ENCODE peak calls at places on chromosomes 16 and 17, in ten cellular contexts. L is Peyer's patch, D is progenitor cell of endocrine pancreas, K is GM10248, N is heart left ventricle, R is GM13976, I is WTC11, V is neural progenitor cell, F is PC-3, G is A673. A is an unnamed sample.

GRCh38 chr17:63446981-63447687 is 1.0 kb upstream of the CYB561 start:
- DNase-seq in L (peak; percentile 26), D (no peak), K (no peak), N (no peak), R (no peak), I (peak; percentile 60), V (peak; percentile 30), F (peak; percentile 23), G (no peak), A (no peak)

GRCh38 chr16:56950881-56951771 is 10.6 kb upstream of the CETP start:
- DNase-seq in L (peak; percentile 81), D (peak; percentile 17), K (peak; percentile 78), N (no peak), R (peak; percentile 79), I (peak; percentile 72), V (peak; percentile 77), F (peak; percentile 23), G (peak; percentile 64), A (no peak)

GRCh38 chr17:81405382-81406005 is 10.2 kb downstream of the BAHCC1 start:
- DNase-seq in L (no peak), D (no peak), K (no peak), N (peak; percentile 83), R (no peak), I (no peak), V (no peak), F (no peak), G (peak; percentile 86), A (no peak)

GRCh38 chr17:81071761-81072741 is 37.1 kb downstream of the BAIAP2 start:
- DNase-seq in L (no peak), D (no peak), K (no peak), N (no peak), R (no peak), I (no peak), V (no peak), F (no peak), G (no peak), A (no peak)

GRCh38 chr16:50436271-50436670 is 67.5 kb upstream of the BRD7 start:
- DNase-seq in L (no peak), D (no peak), K (no peak), N (no peak), R (no peak), I (no peak), V (no peak), F (no peak), G (no peak), A (peak; percentile 57)

GRCh38 chr16:50747206-50747956 is 5.5 kb downstream of the CYLD start:
- DNase-seq in L (no peak), D (no peak), K (peak; percentile 40), N (no peak), R (no peak), I (no peak), V (no peak), F (peak; percentile 39), G (peak; percentile 12), A (no peak)

GRCh38 chr16:69112285-69113129 is 7.1 kb downstream of the HAS3 start:
- DNase-seq in L (peak; percentile 39), D (peak; percentile 62), K (peak; percentile 79), N (no peak), R (peak; percentile 81), I (peak; percentile 89), V (peak; percentile 84), F (peak; percentile 38), G (peak; percentile 48), A (no peak)

GRCh38 chr17:29835438-29836351 is 94.3 kb downstream of the SSH2 start:
- DNase-seq in L (no peak), D (no peak), K (no peak), N (no peak), R (no peak), I (no peak), V (no peak), F (peak; percentile 10), G (no peak), A (no peak)

GRCh38 chr16:23491490-23492391 is 18.6 kb downstream of the GGA2 start:
- DNase-seq in L (no peak), D (no peak), K (no peak), N (no peak), R (no peak), I (no peak), V (no peak), F (peak; percentile 69), G (peak; percentile 22), A (no peak)

GRCh38 chr16:2769100-2769529 is 8.0 kb downstream of the ELOB start:
- DNase-seq in L (no peak), D (no peak), K (no peak), N (no peak), R (no peak), I (no peak), V (no peak), F (no peak), G (no peak), A (no peak)

GRCh38 chr16:1014771-1015495 is 33.4 kb downstream of the SOX8 start:
- DNase-seq in L (no peak), D (no peak), K (no peak), N (peak; percentile 32), R (no peak), I (no peak), V (peak; percentile 67), F (no peak), G (peak; percentile 52), A (no peak)

GRCh38 chr16:1530883-1531637 is 2.4 kb upstream of the TMEM204 start:
- DNase-seq in L (no peak), D (no peak), K (no peak), N (peak; percentile 70), R (no peak), I (no peak), V (no peak), F (no peak), G (no peak), A (no peak)

GRCh38 chr17:58300336-58300735 is 19.6 kb upstream of the MPO start:
- DNase-seq in L (peak; percentile 10), D (no peak), K (no peak), N (no peak), R (peak; percentile 6), I (no peak), V (no peak), F (no peak), G (no peak), A (peak; percentile 86)

GRCh38 chr17:38917259-38917658 is 8.2 kb upstream of the LASP1NB start:
- DNase-seq in L (peak; percentile 14), D (no peak), K (no peak), N (no peak), R (no peak), I (no peak), V (no peak), F (peak; percentile 7), G (no peak), A (no peak)

GRCh38 chr17:38918916-38919315 is 6.5 kb upstream of the LASP1NB start:
- DNase-seq in L (peak; percentile 8), D (no peak), K (no peak), N (no peak), R (no peak), I (no peak), V (no peak), F (no peak), G (no peak), A (no peak)

GRCh38 chr17:38919316-38920078 is 5.9 kb upstream of the LASP1NB start:
- DNase-seq in L (peak; percentile 11), D (no peak), K (no peak), N (no peak), R (no peak), I (no peak), V (no peak), F (no peak), G (no peak), A (no peak)

GRCh38 chr17:38916771-38917170 is 8.6 kb upstream of the LASP1NB start:
- DNase-seq in L (peak; percentile 3), D (no peak), K (no peak), N (no peak), R (no peak), I (no peak), V (no peak), F (no peak), G (no peak), A (peak; percentile 77)

GRCh38 chr17:38918129-38918913 is 7.1 kb upstream of the LASP1NB start:
- DNase-seq in L (peak; percentile 12), D (no peak), K (no peak), N (no peak), R (no peak), I (peak; percentile 72), V (peak; percentile 65), F (no peak), G (no peak), A (no peak)
- TF ChIP-seq CTCF in L (no peak), D (no peak), K (no peak), N (no peak), R (no peak), I (peak; percentile 23), V (peak; percentile 49), F (no peak), G (no peak), A (no peak)

DNA sequence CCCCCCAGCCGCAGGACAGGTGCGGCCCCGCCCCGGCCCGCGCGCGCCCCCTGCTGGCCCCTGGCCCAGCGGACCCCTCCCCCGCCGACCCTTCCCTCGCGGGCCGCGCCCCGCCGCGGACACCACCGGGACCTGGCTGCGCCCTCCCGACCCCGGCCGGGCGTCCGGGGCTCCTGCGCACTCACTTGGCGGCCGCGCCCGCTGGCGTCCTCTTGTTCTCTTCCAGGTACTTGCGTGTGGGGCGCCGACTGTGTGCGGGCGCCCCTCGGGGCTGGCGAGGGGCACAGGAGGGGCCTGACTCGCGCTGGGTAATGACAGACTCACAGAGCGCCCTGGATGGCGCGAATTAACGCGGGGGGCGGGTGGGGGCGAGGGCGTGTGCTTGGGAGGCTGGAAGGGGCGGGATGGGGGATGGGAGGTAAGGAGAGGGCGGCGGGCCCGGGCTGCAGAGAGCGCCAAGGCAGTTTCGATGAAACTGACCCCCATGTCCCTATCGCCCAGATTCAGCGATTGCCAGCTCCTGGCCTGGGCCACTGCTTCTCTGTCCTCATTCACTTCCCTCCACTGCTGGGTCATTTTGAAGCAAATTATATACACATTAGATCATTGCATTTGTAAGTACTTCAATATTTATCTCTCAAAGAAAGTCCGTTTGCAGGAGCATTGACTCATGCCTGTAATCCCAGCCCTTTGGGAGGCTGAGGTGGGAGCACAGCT is 445 bp upstream of the DBNDD1 start:
- DNase-seq in L (peak; percentile 35), D (peak; percentile 74), K (peak; percentile 85), N (no peak), R (peak; percentile 87), I (peak; percentile 70), V (peak; percentile 85), F (peak; percentile 44), G (peak; percentile 70), A (no peak)
- TF ChIP-seq CTCF in L (peak; percentile 31), D (peak; percentile 51), K (peak; percentile 43), N (peak; percentile 23), R (peak; percentile 52), I (no peak), V (peak; percentile 51), F (peak; percentile 33), G (no peak), A (peak; percentile 34)

GRCh38 chr17:66915204-66915611 is 49.3 kb upstream of the CACNG4 start:
- DNase-seq in L (no peak), D (no peak), K (no peak), N (no peak), R (no peak), I (peak; percentile 43), V (peak; percentile 35), F (peak; percentile 86), G (peak; percentile 60), A (no peak)
- TF ChIP-seq CTCF in L (peak; percentile 11), D (no peak), K (no peak), N (no peak), R (no peak), I (no peak), V (peak; percentile 36), F (peak; percentile 88), G (peak; percentile 68), A (no peak)

DNA sequence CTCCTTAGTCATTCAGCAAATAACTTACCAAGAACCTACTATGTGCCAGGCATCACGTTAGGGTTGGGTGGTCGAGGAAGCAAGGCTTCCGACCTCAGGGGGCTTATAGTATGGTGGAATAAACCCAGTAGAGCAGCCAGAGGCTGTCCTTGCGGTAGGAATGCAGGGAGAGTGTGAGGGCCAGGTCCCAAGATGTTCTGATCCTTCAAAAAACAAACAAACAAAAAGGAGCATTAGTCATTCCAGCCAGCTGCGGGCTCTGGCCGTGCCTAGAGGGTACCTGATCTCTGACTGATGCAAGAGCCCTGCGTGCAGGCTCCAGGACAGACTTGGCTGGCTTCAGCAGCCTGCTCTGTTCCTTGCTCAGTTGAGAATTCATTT is 18.2 kb downstream of the CYB5D2 start:
- DNase-seq in L (no peak), D (no peak), K (no peak), N (no peak), R (no peak), I (peak; percentile 21), V (no peak), F (peak; percentile 86), G (no peak), A (no peak)
- TF ChIP-seq CTCF in L (no peak), D (no peak), K (no peak), N (no peak), R (no peak), I (no peak), V (no peak), F (no peak), G (no peak), A (peak; percentile 24)

A was measured in esophagus muscularis mucosa.